ENCODE peak calls at places on chromosomes 12 and 14, in ten cellular contexts. D is stimulated activated naive CD4-positive, alpha-beta T cell treated with Interleukin-2 at 50 U/mL for 16 hours; M is fibroblast of pulmonary artery; V is HT1080; H is stimulated activated CD8-positive, alpha-beta memory T cell treated with anti-CD3 and anti-CD28 coated beads, Interleukin-2, amount 100 ng/mL, for 1 hour; O is left lung; P is caudate nucleus; Q is M059J; K is Daoy; F is testis. U is an unnamed sample.

GRCh38 chr14:20751963-20752562 is 6.4 kb downstream of the EDDM3A start:
- DNase-seq in V (peak), P (no peak), M (no peak), Q (no peak), K (no peak), D (no peak), H (no peak), F (no peak), O (no peak), U (no peak)

GRCh38 chr12:22788913-22789312 is 163.9 kb downstream of the ETNK1 start:
- DNase-seq in F (no peak), Q (no peak), D (no peak), H (no peak), K (no peak), P (no peak), V (no peak), M (no peak), O (no peak), U (no peak)

GRCh38 chr12:79424109-79424721 is 266.5 kb downstream of the PAWR start:
- DNase-seq in P (peak), F (no peak), Q (peak), V (peak), D (no peak), K (peak), O (no peak), M (peak), H (no peak), U (no peak)

GRCh38 chr12:55876110-55876509 is 33.4 kb upstream of the MMP19 start:
- DNase-seq in P (no peak), Q (no peak), M (no peak), O (no peak), V (no peak), K (no peak), D (no peak), H (no peak), F (no peak), U (no peak)

GRCh38 chr12:2813573-2814185 is 1.2 kb downstream of the ITFG2 start:
- DNase-seq in M (peak), D (peak), H (peak), P (peak), F (peak), O (peak), V (peak), Q (peak), K (peak), U (no peak)

GRCh38 chr14:61528591-61529021 is 166.7 kb upstream of the HIF1A start:
- DNase-seq in Q (peak), V (peak), O (no peak), F (no peak), M (peak), H (no peak), K (peak), D (peak), P (no peak), U (no peak)

GRCh38 chr14:105865266-105865903 is 339.0 kb downstream of the TMEM121 start:
- DNase-seq in K (no peak), V (no peak), D (no peak), H (no peak), F (no peak), Q (no peak), M (no peak), O (no peak), P (no peak), U (no peak)

GRCh38 chr14:96094211-96094610 is 55.0 kb downstream of the C14orf132 start:
- DNase-seq in V (no peak), K (no peak), H (no peak), F (no peak), P (no peak), M (no peak), Q (no peak), D (no peak), O (no peak), U (no peak)

GRCh38 chr14:74211945-74212580 is 27.2 kb upstream of the VSX2 start:
- DNase-seq in D (no peak), K (no peak), V (no peak), M (no peak), F (no peak), Q (no peak), P (no peak), O (no peak), H (no peak), U (no peak)

GRCh38 chr12:16389594-16389993 is 42.1 kb downstream of the MGST1 start:
- DNase-seq in D (no peak), P (no peak), V (peak), M (peak), O (no peak), K (peak), Q (peak), F (no peak), H (no peak), U (no peak)

GRCh38 chr12:55865327-55865726 is 22.6 kb upstream of the MMP19 start:
- DNase-seq in K (no peak), M (no peak), H (no peak), F (no peak), O (no peak), Q (no peak), D (no peak), V (no peak), P (no peak), U (no peak)

GRCh38 chr12:1932264-1932777 is 13.9 kb upstream of the CACNA2D4 start:
- DNase-seq in H (no peak), D (no peak), Q (peak), M (no peak), K (peak), F (peak), O (peak), V (no peak), P (no peak), U (no peak)

GRCh38 chr12:105289114-105289904 is 41.2 kb upstream of the C12orf75 start:
- DNase-seq in K (peak), V (peak), M (peak), O (no peak), P (no peak), D (no peak), H (no peak), F (no peak), Q (peak), U (peak)

GRCh38 chr14:74333909-74334308 is 14.4 kb upstream of the VRTN start:
- DNase-seq in V (peak), F (no peak), Q (peak), D (no peak), K (peak), O (no peak), H (no peak), P (no peak), M (peak), U (no peak)

GRCh38 chr12:124685689-124685993 is 118.2 kb upstream of the NCOR2 start:
- DNase-seq in D (no peak), F (no peak), O (no peak), K (peak), P (peak), Q (peak), V (no peak), H (no peak), M (no peak), U (no peak)

GRCh38 chr12:90235642-90236041 is 527.0 kb upstream of the ATP2B1 start:
- DNase-seq in M (peak), K (no peak), O (no peak), Q (peak), V (peak), D (no peak), P (no peak), H (no peak), F (no peak), U (no peak)

GRCh38 chr12:2752676-2753371 is 41.9 kb upstream of the FKBP4 start:
- DNase-seq in F (peak), H (peak), D (peak), Q (peak), K (peak), V (peak), P (no peak), O (peak), M (peak), U (peak)

GRCh38 chr12:6961695-6962284 is 8.7 kb downstream of the PHB2 start:
- DNase-seq in K (peak), H (no peak), P (no peak), F (peak), M (peak), O (peak), V (peak), D (peak), Q (peak), U (no peak)

U was measured in esophagus muscularis mucosa.